ENCODE peak calls at places on chromosome 17, in four cellular contexts. Q is neuronal stem cell, S is mesenchymal stem cell, N is IMR-90. J is an unnamed sample.
A peak's percentile ranks its signal among the peaks of the same experiment; 100 is the strongest.

GRCh38 chr17:77280304-77280910 is 139.6 kb downstream of the SEC14L1 start:
- DNase-seq in Q (no peak), S (peak; percentile 77), N (peak; percentile 84), J (peak; percentile 66)

GRCh38 chr17:44589316-44590071 is 32.2 kb downstream of the FZD2 start:
- DNase-seq in Q (no peak), S (peak; percentile 35), N (peak; percentile 35), J (no peak)

GRCh38 chr17:8212312-8213180 is 2.2 kb upstream of the AURKB start:
- DNase-seq in Q (no peak), S (peak; percentile 68), N (no peak), J (no peak)

GRCh38 chr17:55440391-55440790 is 18.8 kb upstream of the MMD start:
- DNase-seq in Q (no peak), S (no peak), N (no peak), J (no peak)

GRCh38 chr17:78249074-78249835 is 17.8 kb downstream of the TMEM235 start:
- DNase-seq in Q (no peak), S (no peak), N (no peak), J (no peak)

GRCh38 chr17:18981642-18982424 is 22.7 kb downstream of the FAM83G start:
- DNase-seq in Q (no peak), S (peak; percentile 77), N (peak; percentile 82), J (no peak)

GRCh38 chr17:41415833-41416335 is 8.5 kb downstream of the KRT37 start:
- DNase-seq in Q (no peak), S (peak; percentile 36), N (peak; percentile 55), J (no peak)

GRCh38 chr17:64599827-64600226 is 62.3 kb downstream of the SMURF2 start:
- DNase-seq in Q (no peak), S (no peak), N (no peak), J (no peak)

GRCh38 chr17:41521574-41522261 is 3.0 kb upstream of the KRT15 start:
- DNase-seq in Q (no peak), S (peak; percentile 90), N (peak; percentile 91), J (peak; percentile 76)

GRCh38 chr17:44216173-44216572 is 3.3 kb downstream of the UBTF start:
- DNase-seq in Q (no peak), S (no peak), N (no peak), J (no peak)

GRCh38 chr17:7885357-7886226 is 3.0 kb upstream of the CHD3 start:
- DNase-seq in Q (peak; percentile 70), S (peak; percentile 64), N (peak; percentile 14), J (peak; percentile 58)

GRCh38 chr17:75548839-75549238 is 23.3 kb downstream of the LLGL2 start:
- DNase-seq in Q (no peak), S (no peak), N (no peak), J (no peak)

GRCh38 chr17:17900615-17901520 is 64.1 kb upstream of the SREBF1 start:
- DNase-seq in Q (no peak), S (peak; percentile 87), N (peak; percentile 94), J (no peak)

GRCh38 chr17:72445055-72445991 is 324.5 kb downstream of the SOX9 start:
- DNase-seq in Q (no peak), S (no peak), N (no peak), J (no peak)

GRCh38 chr17:44905006-44906000 is 6.1 kb upstream of the EFTUD2 start:
- DNase-seq in Q (no peak), S (no peak), N (peak; percentile 11), J (no peak)

GRCh38 chr17:50631195-50631907 is 3.3 kb upstream of the ABCC3 start:
- DNase-seq in Q (no peak), S (no peak), N (no peak), J (no peak)

GRCh38 chr17:66752411-66752810 is 82.5 kb upstream of the CACNG5 start:
- DNase-seq in Q (no peak), S (no peak), N (no peak), J (no peak)

GRCh38 chr17:73343168-73343634 is 31.4 kb upstream of the CDC42EP4 start:
- DNase-seq in Q (peak; percentile 95), S (peak; percentile 85), N (peak; percentile 88), J (peak; percentile 94)

GRCh38 chr17:74773871-74774286 is 2.3 kb downstream of the NAT9 start:
- DNase-seq in Q (no peak), S (peak; percentile 68), N (peak; percentile 55), J (no peak)

GRCh38 chr17:17033466-17033865 is 8.8 kb upstream of the MPRIP start:
- DNase-seq in Q (no peak), S (no peak), N (no peak), J (no peak)

GRCh38 chr17:80825471-80826345 is 165.9 kb upstream of the CHMP6 start:
- DNase-seq in Q (no peak), S (no peak), N (no peak), J (no peak)

GRCh38 chr17:68600881-68601564 is at the start of gene FAM20A:
- DNase-seq in Q (no peak), S (peak; percentile 16), N (no peak), J (peak; percentile 68)

GRCh38 chr17:19418312-19418992 is 7.4 kb downstream of the RNF112 start:
- DNase-seq in Q (no peak), S (peak; percentile 53), N (peak; percentile 62), J (peak; percentile 48)

GRCh38 chr17:10234033-10234432 is 35.6 kb upstream of the GAS7 start:
- DNase-seq in Q (no peak), S (no peak), N (no peak), J (no peak)

DNA sequence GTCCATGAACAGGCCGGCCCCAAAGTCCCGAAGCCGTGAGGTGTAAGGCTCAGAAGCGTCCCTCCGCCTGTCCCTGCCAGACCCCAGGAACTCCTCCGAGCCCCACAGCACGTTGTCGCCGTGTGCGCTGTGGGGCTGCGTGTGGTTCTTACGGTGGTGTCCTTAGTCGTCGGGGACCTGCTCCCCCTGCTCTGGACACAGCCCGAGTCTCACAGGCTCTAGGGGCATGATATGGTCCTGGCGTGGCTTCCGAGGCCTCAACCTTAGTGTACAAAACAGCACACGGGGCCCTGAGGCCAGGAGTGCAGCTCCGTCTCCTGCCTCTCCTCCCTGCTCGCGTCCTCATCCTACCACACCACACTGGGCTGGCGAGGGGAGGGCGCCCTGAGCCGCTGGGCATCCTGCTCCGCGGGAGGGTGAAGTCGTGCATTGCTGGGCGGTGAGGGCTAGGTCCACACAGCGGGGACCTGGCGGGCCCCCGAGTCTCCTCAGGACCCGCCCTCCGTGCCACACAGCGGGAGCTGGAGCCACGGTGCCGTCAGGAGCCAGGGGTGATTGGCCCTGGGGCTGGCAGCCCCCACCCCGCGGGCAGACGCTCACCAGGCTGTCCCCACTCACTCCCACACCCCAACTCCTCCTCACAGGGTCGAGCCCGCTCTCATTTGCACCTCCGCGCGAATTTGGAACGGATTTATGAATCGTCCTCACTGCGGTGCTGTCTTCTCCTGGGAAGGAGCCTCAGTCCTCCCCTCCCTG is 1.1 kb upstream of the MAFG start:
- DNase-seq in Q (no peak), S (peak; percentile 18), N (no peak), J (no peak)
- H3K14ac ChIP-seq in Q (peak overlapping the region; percentile 97), S (no peak overlapping the region), N (peak overlapping the region; percentile 65), J (no peak overlapping the region)

DNA sequence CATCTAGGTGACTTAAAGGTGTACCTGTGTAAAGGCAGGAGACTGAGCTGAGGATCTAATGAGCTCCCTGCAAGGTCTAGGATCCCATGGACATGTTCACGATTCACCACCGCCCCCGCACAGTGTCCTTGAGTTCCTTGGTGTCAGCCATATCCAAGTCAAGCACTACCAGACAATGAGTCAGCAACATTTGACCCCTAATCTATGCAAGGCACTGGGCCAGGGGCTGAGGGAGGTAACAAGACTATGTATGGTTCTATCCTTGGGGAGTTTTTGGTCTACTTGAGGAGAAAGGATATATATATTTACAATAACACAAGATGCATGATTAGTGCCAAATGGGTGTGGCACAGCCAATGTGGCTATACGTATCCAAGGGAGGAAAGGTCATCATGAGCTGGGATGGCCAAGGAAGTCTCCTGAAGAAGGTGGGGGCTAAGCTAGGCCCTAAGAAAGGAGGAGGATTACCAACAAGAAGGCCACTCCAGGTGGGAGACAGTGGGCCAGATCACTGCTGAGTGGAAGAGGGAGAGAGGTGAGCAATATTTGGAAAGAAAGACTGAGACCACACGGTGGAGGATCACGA is 35.0 kb downstream of the ITGB3 start:
- DNase-seq in Q (no peak), S (peak; percentile 30), N (peak; percentile 69), J (no peak)
- H2AFZ ChIP-seq in Q (no peak overlapping the region), S (no peak overlapping the region), N (peak overlapping the region; percentile 19), J (no peak overlapping the region)

GRCh38 chr17:31094600-31095238 is at the start of gene NF1:
- DNase-seq in Q (peak; percentile 93), S (peak; percentile 97), N (peak; percentile 94), J (peak; percentile 98)
- H3K14ac ChIP-seq in Q (peak within 1 kb of the TSS; percentile 75), S (peak within 1 kb of the TSS; percentile 40), N (peak within 1 kb of the TSS; percentile 47), J (peak within 1 kb of the TSS; percentile 81)

GRCh38 chr17:28033972-28034714 is 8.3 kb upstream of the NLK start:
- DNase-seq in Q (no peak), S (peak; percentile 61), N (peak; percentile 91), J (no peak)
- H2AFZ ChIP-seq in Q (peak overlapping the region; percentile 76), S (peak overlapping the region; percentile 58), N (peak overlapping the region; percentile 88), J (no peak overlapping the region)

DNA sequence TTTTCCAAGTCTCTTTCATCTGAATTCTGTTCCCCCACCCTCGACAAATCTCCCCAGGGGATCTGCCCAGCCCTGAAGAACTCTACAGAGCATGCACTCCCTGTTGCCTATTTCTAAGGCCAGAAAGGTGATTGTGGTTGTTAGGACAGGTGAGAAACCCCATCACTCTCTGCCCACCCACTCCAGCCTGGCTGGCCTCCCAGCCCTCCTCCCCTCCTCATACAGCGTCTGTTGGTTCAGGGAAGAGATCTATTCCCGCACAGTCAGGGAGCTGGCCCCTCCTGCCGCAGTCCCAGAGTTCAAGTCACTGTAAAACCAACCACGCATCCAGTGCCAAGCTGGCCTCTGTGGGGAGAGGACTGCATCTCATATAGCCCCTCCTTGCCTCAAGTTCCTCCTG is 98.7 kb downstream of the KCNJ12 start:
- DNase-seq in Q (no peak), S (no peak), N (no peak), J (no peak)
- H3K14ac ChIP-seq in Q (no peak overlapping the region), S (no peak overlapping the region), N (no peak overlapping the region), J (no peak overlapping the region)

GRCh38 chr17:59538195-59538909 is 27.1 kb upstream of the DHX40 start:
- DNase-seq in Q (no peak), S (no peak), N (no peak), J (no peak)

GRCh38 chr17:59545942-59546341 is 19.5 kb upstream of the DHX40 start:
- DNase-seq in Q (no peak), S (no peak), N (no peak), J (no peak)

GRCh38 chr17:59547131-59547915 is 18.1 kb upstream of the DHX40 start:
- DNase-seq in Q (no peak), S (peak; percentile 42), N (no peak), J (no peak)

GRCh38 chr17:59542960-59543635 is 22.3 kb upstream of the DHX40 start:
- DNase-seq in Q (no peak), S (no peak), N (no peak), J (no peak)
- H2AFZ ChIP-seq in Q (no peak overlapping the region), S (no peak overlapping the region), N (no peak overlapping the region), J (no peak overlapping the region)

J was measured in H9.